ENCODE peak calls at places on chromosomes 2 and 18, in eight cellular contexts. T is sigmoid colon, O is GM12891, H is GM12892, N is HCT116, A is prostate gland, B is HepG2, Q is stomach. P is an unnamed sample.

GRCh38 chr18:34352385-34353163 is 127.9 kb upstream of the NOL4 start:
- DNase-seq in O (no peak), H (no peak), T (no peak), B (peak), A (no peak), N (no peak), Q (no peak), P (no peak)

GRCh38 chr18:25247725-25248124 is 104.2 kb downstream of the ZNF521 start:
- DNase-seq in T (no peak), B (no peak), H (no peak), N (no peak), Q (no peak), O (no peak), A (no peak), P (no peak)

GRCh38 chr2:3386448-3386958 is 7.0 kb downstream of the TRAPPC12 start:
- DNase-seq in Q (no peak), H (no peak), O (no peak), A (no peak), N (no peak), T (no peak), B (no peak), P (no peak)

GRCh38 chr2:203330434-203330833 is 2.2 kb downstream of the ABI2 start:
- DNase-seq in A (no peak), B (no peak), H (no peak), O (no peak), N (no peak), T (no peak), Q (no peak), P (no peak)

GRCh38 chr2:241775223-241776177 is 1.1 kb upstream of the GAL3ST2 start:
- DNase-seq in T (peak), N (no peak), A (no peak), O (no peak), H (peak), B (peak), Q (no peak), P (peak)

GRCh38 chr2:7057865-7058400 is 140.7 kb downstream of the RNF144A start:
- DNase-seq in O (no peak), B (no peak), T (no peak), A (no peak), H (no peak), Q (no peak), N (no peak), P (no peak)

GRCh38 chr2:212288308-212288707 is 250.3 kb downstream of the ERBB4 start:
- DNase-seq in T (no peak), N (no peak), A (no peak), B (no peak), Q (no peak), H (no peak), O (no peak), P (no peak)

GRCh38 chr18:10379511-10379910 is 74.9 kb upstream of the APCDD1 start:
- DNase-seq in B (no peak), N (no peak), Q (no peak), A (no peak), H (no peak), O (no peak), T (no peak), P (no peak)

GRCh38 chr2:71476495-71476894 is 23.1 kb downstream of the DYSF start:
- DNase-seq in O (no peak), T (no peak), B (no peak), H (no peak), Q (no peak), A (no peak), N (no peak), P (no peak)

DNA sequence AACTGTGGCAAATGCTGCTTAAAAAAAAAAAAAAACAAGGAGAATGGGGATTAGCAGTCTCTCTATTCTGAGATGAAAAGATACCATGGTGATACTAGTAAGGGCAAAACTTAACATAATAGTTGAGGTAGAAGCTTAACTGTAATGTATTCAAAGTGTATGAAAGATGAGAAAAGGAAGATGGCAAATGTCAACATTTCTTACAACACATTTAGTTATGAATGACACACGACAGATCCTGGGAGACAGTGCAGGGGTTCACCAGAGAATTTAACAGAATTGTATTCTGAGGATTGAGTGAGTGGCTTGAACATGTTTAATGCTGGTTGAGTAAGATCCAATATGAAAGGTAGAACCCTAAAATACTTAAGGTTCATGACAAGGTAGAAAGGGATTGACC is 52.7 kb downstream of the CUL3 start:
- DNase-seq in T (no peak), N (no peak), O (no peak), Q (no peak), H (no peak), B (no peak), A (no peak), P (no peak)
- TF ChIP-seq POLR2AphosphoS5 in T (no peak), N (no peak), O (no peak), Q (no peak), H (no peak), B (no peak), A (no peak), P (no peak)

GRCh38 chr2:97645700-97646629 is at the start of gene COX5B:
- DNase-seq in N (peak), T (peak), B (peak), H (peak), O (peak), A (peak), Q (peak), P (peak)
- TF ChIP-seq POLR2AphosphoS5 in N (peak), T (peak), B (peak), H (peak), O (peak), A (peak), Q (peak), P (peak)

GRCh38 chr2:74836675-74837401 is 2.9 kb downstream of the HK2 start:
- DNase-seq in B (no peak), N (no peak), A (no peak), T (no peak), O (no peak), Q (no peak), H (no peak), P (no peak)

GRCh38 chr2:74831693-74832530 is 2.0 kb upstream of the HK2 start:
- DNase-seq in H (no peak), Q (no peak), O (no peak), T (no peak), B (peak), N (no peak), A (no peak), P (no peak)

GRCh38 chr2:74835831-74836674 is 2.1 kb downstream of the HK2 start:
- DNase-seq in A (no peak), O (peak), H (peak), Q (no peak), B (peak), N (peak), T (no peak), P (no peak)

GRCh38 chr2:74833418-74834233 is at the start of gene HK2:
- DNase-seq in B (peak), N (peak), Q (peak), O (peak), T (peak), A (peak), H (peak), P (peak)

DNA sequence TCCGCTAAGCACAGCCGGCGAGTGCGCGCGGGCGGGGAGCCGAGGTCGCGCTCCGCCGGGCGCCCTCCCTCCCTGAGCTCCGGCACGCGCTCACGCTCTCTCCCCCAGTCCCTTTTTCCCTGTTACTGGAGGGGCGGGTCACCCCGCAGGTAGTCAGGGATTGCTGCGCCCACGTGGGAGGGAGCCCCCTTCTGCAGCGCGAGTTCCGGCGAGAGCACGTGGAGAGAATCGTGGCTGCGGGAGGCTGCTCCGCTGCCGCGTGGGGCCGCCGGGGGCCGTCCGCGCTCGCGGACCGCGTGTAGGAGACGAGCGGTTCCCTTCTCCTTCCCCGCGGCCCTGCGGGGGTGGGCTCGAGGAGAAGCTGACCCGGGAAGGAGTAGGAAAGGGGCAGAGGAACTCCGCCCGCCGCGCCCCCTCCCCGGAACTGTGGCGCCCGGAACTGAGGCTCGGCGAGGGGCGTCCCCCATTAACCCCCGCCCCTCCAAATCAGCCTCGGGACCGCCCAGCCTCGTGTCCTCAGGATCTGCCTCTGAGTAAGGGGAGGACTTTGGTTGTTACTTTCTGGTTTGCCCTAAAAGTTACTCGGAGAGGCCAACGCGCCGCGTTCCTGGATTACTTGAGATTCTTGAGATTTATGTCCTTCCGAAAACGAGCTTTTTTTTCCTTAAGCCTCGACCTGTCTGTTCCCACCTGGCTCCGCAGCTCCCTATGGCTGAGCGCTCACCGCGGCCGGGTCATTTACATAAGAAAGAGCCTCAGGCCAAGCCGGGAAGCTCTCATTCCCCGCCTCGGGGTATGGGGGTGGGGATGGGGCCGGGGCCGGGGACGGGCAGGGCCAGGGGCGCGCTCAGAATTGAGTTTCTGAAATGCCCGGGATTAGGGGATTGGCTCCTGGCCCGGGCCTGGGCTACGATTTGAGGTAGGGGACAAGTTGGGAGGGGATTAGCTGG is 1.2 kb downstream of the HK2 start:
- DNase-seq in A (no peak), N (no peak), Q (peak), B (peak), H (peak), T (no peak), O (peak), P (no peak)
- TF ChIP-seq POLR2AphosphoS5 in A (no peak), N (peak), Q (no peak), B (peak), H (no peak), T (no peak), O (peak), P (no peak)

GRCh38 chr2:161425966-161426365 is 9.9 kb downstream of the TBR1 start:
- DNase-seq in Q (no peak), T (no peak), N (no peak), H (no peak), A (no peak), B (no peak), O (no peak), P (no peak)

GRCh38 chr2:161426788-161427412 is 10.8 kb downstream of the TBR1 start:
- DNase-seq in A (no peak), N (no peak), H (no peak), O (no peak), B (no peak), Q (no peak), T (no peak), P (no peak)

GRCh38 chr2:161424992-161425391 is 8.9 kb downstream of the TBR1 start:
- DNase-seq in O (no peak), A (no peak), N (no peak), B (no peak), T (no peak), Q (no peak), H (no peak), P (no peak)

GRCh38 chr2:161427413-161428239 is 11.5 kb downstream of the TBR1 start:
- DNase-seq in B (no peak), N (no peak), H (no peak), Q (no peak), T (no peak), O (no peak), A (no peak), P (no peak)

GRCh38 chr2:161426416-161426787 is 10.3 kb downstream of the TBR1 start:
- DNase-seq in O (no peak), A (no peak), H (no peak), Q (no peak), N (no peak), B (no peak), T (no peak), P (no peak)
- TF ChIP-seq POLR2AphosphoS5 in O (no peak), A (no peak), H (no peak), Q (no peak), N (no peak), B (no peak), T (no peak), P (no peak)

DNA sequence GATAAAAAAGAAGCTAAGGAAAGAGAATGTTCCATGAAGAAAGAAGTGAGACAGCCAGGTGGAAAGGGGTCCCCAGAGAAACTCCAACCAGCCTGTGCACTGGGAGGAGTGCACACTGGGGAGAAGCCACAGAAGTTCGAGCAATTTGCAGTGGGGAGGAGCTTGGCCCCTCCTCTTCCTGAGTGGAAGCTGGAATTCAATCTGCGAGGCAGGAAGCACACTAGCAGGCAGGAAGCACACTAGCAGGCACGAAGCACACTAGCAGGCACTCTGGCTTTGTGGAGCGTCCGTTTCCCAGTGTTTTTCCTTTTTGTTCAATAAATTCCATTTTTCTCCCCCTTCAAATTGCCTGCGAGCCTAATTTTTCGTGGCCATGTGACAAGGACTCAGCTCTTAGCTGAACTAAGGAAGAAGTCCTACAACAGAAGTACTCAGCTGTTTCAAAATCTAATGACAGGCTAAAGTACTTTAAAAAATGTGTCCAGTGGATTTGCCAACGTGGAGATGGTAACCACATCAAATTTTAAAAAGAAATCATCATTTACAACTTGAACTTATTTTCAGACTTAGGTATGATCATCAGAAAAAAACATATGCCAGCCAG is 21.4 kb upstream of the SPIRE1 start:
- DNase-seq in H (no peak), T (peak), O (no peak), B (no peak), A (no peak), Q (no peak), N (no peak), P (no peak)
- TF ChIP-seq POLR2AphosphoS5 in H (no peak), T (peak), O (no peak), B (no peak), A (peak), Q (peak), N (no peak), P (peak)

DNA sequence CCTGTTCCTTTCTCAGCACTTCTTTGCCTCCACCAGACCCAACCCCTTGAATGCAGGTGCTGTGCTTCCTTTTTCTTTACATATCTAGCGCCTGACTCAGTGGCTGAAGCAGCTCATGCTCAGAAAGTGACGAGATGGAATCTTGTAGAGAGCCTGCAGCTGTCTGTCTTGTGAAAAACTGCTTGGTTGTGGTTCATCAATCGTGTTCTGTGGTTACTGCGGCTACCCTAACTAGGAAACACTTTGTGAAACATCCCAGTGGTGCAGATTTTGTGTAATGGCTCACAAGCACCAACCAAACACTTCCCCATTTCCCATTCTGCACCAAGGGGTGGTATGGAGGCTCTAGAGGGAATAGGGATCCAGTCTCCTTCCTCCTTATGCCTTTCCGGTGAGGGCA is 307.2 kb upstream of the MMADHC start:
- DNase-seq in N (no peak), O (no peak), T (no peak), Q (no peak), H (no peak), B (no peak), A (no peak), P (no peak)
- TF ChIP-seq POLR2AphosphoS5 in N (no peak), O (no peak), T (no peak), Q (no peak), H (no peak), B (no peak), A (no peak), P (no peak)

GRCh38 chr2:175015340-175015739 is 10.2 kb upstream of the CHN1 start:
- DNase-seq in A (no peak), Q (no peak), N (no peak), T (no peak), O (no peak), H (no peak), B (no peak), P (no peak)
- TF ChIP-seq POLR2AphosphoS5 in A (no peak), Q (no peak), N (no peak), T (no peak), O (no peak), H (no peak), B (no peak), P (no peak)

P was measured in breast epithelium.